ENCODE peak calls at places on chromosomes 13 and 19, in four cellular contexts. C is left colon, Q is omental fat pad, R is fibroblast of the conjunctiva. V is an unnamed sample.

GRCh38 chr13:99922631-99923404 is 48.7 kb downstream of the ZIC5 start:
- DNase-seq in C (peak), Q (no peak), R (no peak), V (no peak)

GRCh38 chr13:70527553-70527952 is 419.3 kb upstream of the KLHL1 start:
- DNase-seq in C (no peak), Q (no peak), R (no peak), V (no peak)

GRCh38 chr19:10699650-10700335 is 1.4 kb upstream of the QTRT1 start:
- DNase-seq in C (peak), Q (peak), R (peak), V (no peak)

GRCh38 chr13:59734393-59734792 is 429.3 kb downstream of the DIAPH3 start:
- DNase-seq in C (no peak), Q (no peak), R (no peak), V (no peak)

GRCh38 chr13:97498419-97498818 is 64.5 kb downstream of the RAP2A start:
- DNase-seq in C (no peak), Q (no peak), R (no peak), V (no peak)

GRCh38 chr19:13770013-13770635 is 4.1 kb upstream of the C19orf53 start:
- DNase-seq in C (no peak), Q (no peak), R (no peak), V (no peak)

GRCh38 chr13:98977568-98978270 is at the start of gene DOCK9:
- DNase-seq in C (peak), Q (no peak), R (no peak), V (peak)

GRCh38 chr19:50434525-50434924 is 1.8 kb downstream of the MYBPC2 start:
- DNase-seq in C (no peak), Q (no peak), R (no peak), V (no peak)

GRCh38 chr13:105806335-105806920 is 729.0 kb downstream of the EFNB2 start:
- DNase-seq in C (no peak), Q (no peak), R (no peak), V (no peak)

GRCh38 chr13:89902223-89902622 is 1445.3 kb upstream of the MIR17HG start:
- DNase-seq in C (no peak), Q (no peak), R (no peak), V (no peak)

GRCh38 chr13:44312898-44313551 is 60.6 kb upstream of the SERP2 start:
- DNase-seq in C (no peak), Q (no peak), R (peak), V (no peak)

V was measured in retinal pigment epithelial cell.